ENCODE peak calls at places on chromosomes 16 and 17, in nine cellular contexts. F, T, R, C, M, I, V, L and K are unnamed samples.

GRCh38 chr17:40526668-40527067 is 25.2 kb upstream of the TNS4 start:
- DNase-seq in F (no peak), T (no peak), R (no peak), C (no peak), M (no peak), I (no peak), V (no peak), L (no peak), K (no peak)

GRCh38 chr17:51764387-51764971 is 394.0 kb downstream of the CA10 start:
- DNase-seq in F (no peak), T (peak; percentile 82), R (no peak), C (peak; percentile 54), M (peak; percentile 29), I (peak; percentile 19), V (peak; percentile 50), L (peak; percentile 94), K (peak; percentile 68)

GRCh38 chr17:49403514-49404289 is 11.0 kb downstream of the PHB1 start:
- DNase-seq in F (no peak), T (no peak), R (no peak), C (no peak), M (no peak), I (no peak), V (no peak), L (no peak), K (no peak)

GRCh38 chr16:54334208-54334607 is 47.6 kb upstream of the IRX3 start:
- DNase-seq in F (no peak), T (peak; percentile 9), R (no peak), C (no peak), M (no peak), I (no peak), V (no peak), L (no peak), K (no peak)

GRCh38 chr17:82241183-82241925 is 12.5 kb downstream of the SLC16A3 start:
- DNase-seq in F (no peak), T (peak; percentile 58), R (no peak), C (peak; percentile 23), M (no peak), I (no peak), V (peak; percentile 68), L (no peak), K (no peak)

GRCh38 chr16:83911290-83911689 is 12.4 kb downstream of the MLYCD start:
- DNase-seq in F (no peak), T (no peak), R (no peak), C (no peak), M (no peak), I (no peak), V (no peak), L (no peak), K (no peak)

GRCh38 chr17:72419866-72420774 is 299.3 kb downstream of the SOX9 start:
- DNase-seq in F (peak; percentile 26), T (no peak), R (no peak), C (no peak), M (no peak), I (no peak), V (peak; percentile 24), L (no peak), K (peak; percentile 76)

GRCh38 chr16:847681-848445 is 47.3 kb upstream of the GNG13 start:
- DNase-seq in F (no peak), T (no peak), R (no peak), C (no peak), M (no peak), I (no peak), V (no peak), L (no peak), K (no peak)

GRCh38 chr16:57190136-57190535 is 4.0 kb downstream of the RSPRY1 start:
- DNase-seq in F (no peak), T (no peak), R (no peak), C (no peak), M (no peak), I (no peak), V (no peak), L (no peak), K (no peak)

GRCh38 chr16:73101568-73101967 is 53.6 kb upstream of the ZFHX3 start:
- DNase-seq in F (no peak), T (no peak), R (no peak), C (no peak), M (no peak), I (no peak), V (no peak), L (no peak), K (no peak)

GRCh38 chr16:1916654-1916990 is 1.6 kb downstream of the HS3ST6 start:
- DNase-seq in F (no peak), T (no peak), R (no peak), C (no peak), M (no peak), I (no peak), V (no peak), L (no peak), K (no peak)

GRCh38 chr16:29898786-29899515 is 399 bp downstream of the SEZ6L2 start:
- DNase-seq in F (no peak), T (no peak), R (no peak), C (no peak), M (no peak), I (no peak), V (peak; percentile 69), L (peak; percentile 83), K (no peak)

GRCh38 chr16:83973077-83973476 is 5.0 kb downstream of the NECAB2 start:
- DNase-seq in F (no peak), T (no peak), R (no peak), C (no peak), M (no peak), I (no peak), V (no peak), L (no peak), K (no peak)

GRCh38 chr17:65220732-65221131 is 83.6 kb downstream of the RGS9 start:
- DNase-seq in F (no peak), T (peak; percentile 19), R (no peak), C (no peak), M (no peak), I (no peak), V (no peak), L (no peak), K (no peak)

GRCh38 chr17:17063546-17064122 is 21.4 kb downstream of the MPRIP start:
- DNase-seq in F (no peak), T (no peak), R (peak; percentile 57), C (no peak), M (no peak), I (no peak), V (peak; percentile 33), L (peak; percentile 2), K (no peak)

GRCh38 chr17:81083125-81083765 is 48.3 kb downstream of the BAIAP2 start:
- DNase-seq in F (no peak), T (peak; percentile 43), R (no peak), C (no peak), M (no peak), I (no peak), V (no peak), L (no peak), K (no peak)

GRCh38 chr17:79497949-79498348 is 112.9 kb downstream of the RBFOX3 start:
- DNase-seq in F (no peak), T (no peak), R (no peak), C (no peak), M (no peak), I (no peak), V (no peak), L (no peak), K (no peak)

GRCh38 chr17:59652119-59652518 is 32.4 kb downstream of the CLTC start:
- DNase-seq in F (no peak), T (no peak), R (no peak), C (no peak), M (no peak), I (no peak), V (no peak), L (no peak), K (no peak)

GRCh38 chr17:74957935-74958549 is 14.5 kb downstream of the HID1 start:
- DNase-seq in F (peak; percentile 80), T (peak; percentile 66), R (peak; percentile 25), C (peak; percentile 80), M (peak; percentile 65), I (peak; percentile 74), V (peak; percentile 79), L (peak; percentile 41), K (peak; percentile 90)

GRCh38 chr17:50642722-50643656 is 8.3 kb downstream of the ABCC3 start:
- DNase-seq in F (no peak), T (no peak), R (no peak), C (no peak), M (no peak), I (no peak), V (no peak), L (no peak), K (no peak)

GRCh38 chr17:55259684-55260111 is 5.1 kb upstream of the HLF start:
- DNase-seq in F (no peak), T (peak; percentile 31), R (no peak), C (no peak), M (no peak), I (no peak), V (no peak), L (no peak), K (no peak)

GRCh38 chr16:84600343-84601229 is 17.3 kb downstream of the COTL1 start:
- DNase-seq in F (no peak), T (no peak), R (no peak), C (peak; percentile 48), M (peak; percentile 31), I (no peak), V (no peak), L (no peak), K (peak; percentile 85)

GRCh38 chr16:28573738-28574718 is 20.3 kb downstream of the SGF29 start:
- DNase-seq in F (no peak), T (no peak), R (no peak), C (no peak), M (no peak), I (no peak), V (no peak), L (no peak), K (no peak)

GRCh38 chr17:78351449-78352006 is 8.3 kb downstream of the SOCS3 start:
- DNase-seq in F (no peak), T (peak; percentile 63), R (peak; percentile 49), C (no peak), M (no peak), I (no peak), V (peak; percentile 89), L (no peak), K (no peak)

GRCh38 chr17:14304876-14305636 is 4.2 kb downstream of the HS3ST3B1 start:
- DNase-seq in F (no peak), T (no peak), R (no peak), C (no peak), M (no peak), I (no peak), V (no peak), L (no peak), K (no peak)

GRCh38 chr17:44356241-44356640 is 7.4 kb downstream of the FAM171A2 start:
- DNase-seq in F (no peak), T (no peak), R (no peak), C (no peak), M (no peak), I (no peak), V (no peak), L (no peak), K (no peak)

GRCh38 chr17:77247048-77247541 is 106.3 kb downstream of the SEC14L1 start:
- DNase-seq in F (peak; percentile 89), T (peak; percentile 75), R (peak; percentile 55), C (peak; percentile 86), M (peak; percentile 81), I (peak; percentile 83), V (peak; percentile 88), L (peak; percentile 71), K (peak; percentile 92)

GRCh38 chr17:79696159-79696982 is 34.4 kb upstream of the ENPP7 start:
- DNase-seq in F (no peak), T (no peak), R (no peak), C (no peak), M (no peak), I (no peak), V (no peak), L (no peak), K (no peak)